ENCODE peak calls at places on chromosomes 7 and 10, in four cellular contexts. P is dorsolateral prefrontal cortex, C is lung, J is IMR-90. Z is an unnamed sample.

GRCh38 chr7:1986366-1987083 is 246.2 kb downstream of the MAD1L1 start:
- DNase-seq in P (no peak), C (no peak), J (no peak), Z (no peak)

GRCh38 chr7:22052221-22052639 is 106.5 kb upstream of the CDCA7L start:
- DNase-seq in C (no peak), J (no peak), P (no peak), Z (no peak)

GRCh38 chr7:156979711-156980110 is 30.2 kb downstream of the NOM1 start:
- DNase-seq in J (no peak), C (no peak), P (no peak), Z (no peak)

GRCh38 chr7:143490719-143491306 is 13.1 kb downstream of the TAS2R41 start:
- DNase-seq in C (no peak), P (no peak), J (no peak), Z (no peak)

GRCh38 chr7:134660242-134660785 is 13.7 kb downstream of the BPGM start:
- DNase-seq in J (peak; percentile 37), C (no peak), P (no peak), Z (no peak)

GRCh38 chr10:6045600-6046457 is 16.3 kb downstream of the IL2RA start:
- DNase-seq in J (no peak), C (no peak), P (no peak), Z (no peak)

GRCh38 chr7:112414855-112415490 is 35.3 kb upstream of the IFRD1 start:
- DNase-seq in P (no peak), J (peak; percentile 38), C (no peak), Z (no peak)

GRCh38 chr7:151411551-151411950 is 1.7 kb upstream of the WDR86 start:
- DNase-seq in J (no peak), P (no peak), C (no peak), Z (no peak)

GRCh38 chr10:104642311-104643022 is 1.4 kb downstream of the SORCS3 start:
- DNase-seq in P (peak; percentile 74), J (no peak), C (no peak), Z (no peak)

GRCh38 chr10:58898854-58899573 is 277.4 kb upstream of the PHYHIPL start:
- DNase-seq in P (no peak), C (no peak), J (no peak), Z (no peak)

GRCh38 chr10:126397640-126398382 is 9.5 kb upstream of the ADAM12 start:
- DNase-seq in J (peak; percentile 98), C (no peak), P (no peak), Z (no peak)

GRCh38 chr7:140176811-140177702 is at the start of gene KDM7A:
- DNase-seq in C (peak; percentile 91), P (peak; percentile 86), J (peak; percentile 91), Z (peak; percentile 94)

GRCh38 chr10:114783686-114784085 is 37.9 kb upstream of the FHIP2A start:
- DNase-seq in C (no peak), J (no peak), P (no peak), Z (no peak)

GRCh38 chr7:82204694-82205093 is 238.9 kb downstream of the CACNA2D1 start:
- DNase-seq in J (peak; percentile 92), C (no peak), P (no peak), Z (no peak)

GRCh38 chr7:20287317-20287716 is 43.4 kb upstream of the ITGB8 start:
- DNase-seq in J (no peak), C (no peak), P (no peak), Z (no peak)

GRCh38 chr10:95208702-95209391 is 14.8 kb downstream of the ACSM6 start:
- DNase-seq in C (no peak), J (no peak), P (no peak), Z (no peak)

GRCh38 chr7:23470290-23471089 is at the start of gene IGF2BP3:
- DNase-seq in C (no peak), J (peak; percentile 96), P (no peak), Z (peak; percentile 83)

GRCh38 chr7:100563809-100564400 is 9.8 kb downstream of the SAP25 start:
- DNase-seq in P (peak; percentile 69), C (peak; percentile 85), J (peak; percentile 63), Z (peak; percentile 61)

GRCh38 chr10:97715259-97715874 is 1.8 kb downstream of the MARVELD1 start:
- DNase-seq in J (no peak), P (no peak), C (no peak), Z (no peak)

GRCh38 chr10:97714401-97715258 is 1.1 kb downstream of the MARVELD1 start:
- DNase-seq in P (no peak), J (peak; percentile 71), C (peak; percentile 54), Z (no peak)

GRCh38 chr10:97711640-97712267 is 1.8 kb upstream of the MARVELD1 start:
- DNase-seq in J (no peak), C (no peak), P (no peak), Z (no peak)

GRCh38 chr10:97713351-97713827 is at the start of gene MARVELD1:
- DNase-seq in C (peak; percentile 73), J (peak; percentile 77), P (no peak), Z (no peak)

DNA sequence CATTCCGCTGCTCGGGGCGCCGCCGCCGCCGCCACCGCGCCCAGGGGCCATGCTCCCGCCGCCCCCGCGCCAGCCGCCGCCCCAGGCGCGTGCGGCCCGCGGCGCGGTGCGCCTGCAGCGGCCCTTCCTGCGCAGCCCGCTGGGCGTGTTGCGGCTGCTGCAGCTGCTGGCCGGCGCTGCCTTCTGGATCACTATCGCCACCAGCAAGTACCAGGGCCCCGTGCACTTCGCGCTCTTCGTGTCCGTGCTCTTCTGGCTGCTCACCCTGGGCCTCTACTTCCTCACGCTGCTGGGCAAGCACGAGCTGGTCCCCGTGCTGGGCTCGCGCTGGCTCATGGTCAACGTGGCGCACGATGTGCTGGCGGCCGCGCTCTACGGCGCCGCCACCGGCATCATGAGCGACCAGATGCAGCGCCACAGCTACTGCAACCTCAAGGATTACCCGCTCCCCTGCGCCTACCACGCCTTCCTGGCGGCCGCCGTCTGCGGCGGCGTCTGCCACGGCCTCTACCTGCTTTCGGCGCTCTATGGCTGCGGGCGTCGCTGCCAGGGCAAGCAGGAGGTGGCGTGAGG is 384 bp downstream of the MARVELD1 start:
- DNase-seq in C (peak; percentile 66), J (peak; percentile 74), P (peak; percentile 73), Z (peak; percentile 79)
- TF ChIP-seq CTCF in C (no peak), J (peak; percentile 23), P (no peak), Z (peak; percentile 55)

GRCh38 chr10:49666685-49667084 is 12.8 kb upstream of the C10orf53 start:
- DNase-seq in P (no peak), J (no peak), C (no peak), Z (no peak)

GRCh38 chr10:49663596-49663995 is 15.9 kb upstream of the C10orf53 start:
- DNase-seq in C (peak; percentile 17), J (no peak), P (no peak), Z (no peak)

GRCh38 chr10:49664006-49664841 is 15.2 kb upstream of the C10orf53 start:
- DNase-seq in C (peak; percentile 22), P (no peak), J (no peak), Z (no peak)

GRCh38 chr10:49666054-49666453 is 13.4 kb upstream of the C10orf53 start:
- DNase-seq in P (no peak), C (peak; percentile 14), J (no peak), Z (no peak)

DNA sequence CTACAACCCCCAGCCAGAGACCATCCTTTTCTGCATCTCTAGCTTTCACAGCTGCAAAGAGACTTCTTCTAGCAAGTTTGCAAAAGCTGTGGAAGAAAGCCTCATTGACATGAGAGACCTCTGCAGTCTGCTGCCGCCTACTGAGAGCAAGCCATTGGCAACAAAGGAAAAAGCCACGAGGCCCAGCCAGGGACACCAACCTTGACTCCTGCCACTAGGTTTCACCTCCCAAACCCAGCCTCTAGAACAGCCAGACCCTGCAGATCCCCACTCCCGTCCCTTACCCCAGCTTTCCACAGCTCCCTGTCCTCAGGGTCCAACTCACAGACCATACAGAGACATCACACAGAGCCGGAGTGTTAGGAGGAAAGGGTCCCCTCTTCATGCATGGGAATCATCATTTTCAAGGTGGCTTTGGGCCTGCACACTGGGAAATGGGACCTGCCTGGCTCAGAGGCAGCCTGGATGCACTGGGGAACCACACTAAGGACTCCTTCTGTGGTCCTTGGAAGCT is 14.6 kb upstream of the C10orf53 start:
- DNase-seq in J (no peak), P (no peak), C (peak; percentile 14), Z (no peak)
- H3K27me3 ChIP-seq in J (peaks cover 5% of the 10 kb centered on the region), P (no peaks in the 10 kb centered on the region), C (peaks cover 4% of the 10 kb centered on the region), Z (no peaks in the 10 kb centered on the region)

GRCh38 chr10:24727811-24728210 is 4.1 kb upstream of the ARHGAP21 start:
- DNase-seq in C (no peak), P (no peak), J (no peak), Z (no peak)
- TF ChIP-seq CTCF in C (no peak), P (peak; percentile 5), J (peak; percentile 32), Z (no peak)

GRCh38 chr10:71482620-71483019 is 85.9 kb downstream of the CDH23 start:
- DNase-seq in C (no peak), J (no peak), P (no peak), Z (no peak)

GRCh38 chr10:71478966-71479365 is 82.2 kb downstream of the CDH23 start:
- DNase-seq in P (no peak), J (no peak), C (no peak), Z (no peak)

GRCh38 chr10:71479831-71480230 is 83.1 kb downstream of the CDH23 start:
- DNase-seq in C (no peak), J (no peak), P (no peak), Z (no peak)

GRCh38 chr10:71481746-71482410 is 85.2 kb downstream of the CDH23 start:
- DNase-seq in C (no peak), J (no peak), P (no peak), Z (no peak)

GRCh38 chr10:71480662-71481061 is 83.9 kb downstream of the CDH23 start:
- DNase-seq in J (no peak), C (no peak), P (no peak), Z (no peak)
- H3K27me3 ChIP-seq in J (peaks cover 55% of the 10 kb centered on the region), C (no peaks in the 10 kb centered on the region), P (no peaks in the 10 kb centered on the region), Z (peaks cover 5% of the 10 kb centered on the region)

GRCh38 chr7:152857272-152857671 is 97.7 kb downstream of the ACTR3B start:
- DNase-seq in P (no peak), J (no peak), C (no peak), Z (no peak)

GRCh38 chr7:152860302-152860701 is 100.8 kb downstream of the ACTR3B start:
- DNase-seq in C (no peak), P (no peak), J (no peak), Z (no peak)

GRCh38 chr7:152862033-152862432 is 102.5 kb downstream of the ACTR3B start:
- DNase-seq in P (no peak), C (no peak), J (no peak), Z (no peak)

GRCh38 chr7:152858761-152859160 is 99.2 kb downstream of the ACTR3B start:
- DNase-seq in P (no peak), C (no peak), J (no peak), Z (no peak)

GRCh38 chr7:152859781-152860191 is 100.2 kb downstream of the ACTR3B start:
- DNase-seq in C (no peak), J (no peak), P (no peak), Z (no peak)
- TF ChIP-seq CTCF in C (no peak), J (peak; percentile 12), P (peak; percentile 18), Z (peak; percentile 54)

GRCh38 chr10:99235469-99235871 is at the start of gene HPSE2:
- DNase-seq in P (no peak), J (no peak), C (no peak), Z (no peak)

GRCh38 chr10:99234067-99234738 is 1.4 kb downstream of the HPSE2 start:
- DNase-seq in C (peak; percentile 64), P (no peak), J (peak; percentile 31), Z (peak; percentile 88)

GRCh38 chr10:99234739-99235468 is 748 bp downstream of the HPSE2 start:
- DNase-seq in J (peak; percentile 0), P (no peak), C (no peak), Z (no peak)

GRCh38 chr10:99235872-99236626 is 397 bp upstream of the HPSE2 start:
- DNase-seq in J (no peak), C (no peak), P (no peak), Z (no peak)

GRCh38 chr10:99236627-99237309 is 1.1 kb upstream of the HPSE2 start:
- DNase-seq in P (no peak), J (no peak), C (no peak), Z (no peak)
- H3K27me3 ChIP-seq in P (peaks cover 21% of the 10 kb centered on the region), J (peaks cover 55% of the 10 kb centered on the region), C (peaks cover 15% of the 10 kb centered on the region), Z (peaks cover 2% of the 10 kb centered on the region)